ENCODE peak calls at places on chromosomes 7 and 10, in seven cellular contexts. Q is activated CD4-positive, alpha-beta memory T cell treated with anti-CD3 and anti-CD28 coated beads, Interleukin-2, amount 10 ng/mL, durations not matched to agents 7 days and 5 days; F is NAMALWA; Z is CD8-positive, alpha-beta memory T cell; S is lower lobe of right lung; U is NCI-H2081; V is stimulated activated CD4-positive, alpha-beta T cell treated with anti-CD3 and anti-CD28 coated beads, Interleukin-15, amount 100 ng/mL, for 24 hours. L is an unnamed sample.

GRCh38 chr10:70162892-70163201 is 7.5 kb downstream of the SAR1A start:
- DNase-seq in Z (peak), V (peak), U (no peak), F (no peak), S (no peak), Q (peak), L (no peak)

GRCh38 chr10:102504179-102504975 is 605 bp downstream of the SUFU start:
- DNase-seq in Q (peak), S (peak), F (peak), V (peak), Z (no peak), U (no peak), L (peak)

GRCh38 chr7:91565499-91566331 is 301.5 kb downstream of the FZD1 start:
- DNase-seq in V (no peak), F (no peak), U (peak), Z (no peak), S (no peak), Q (no peak), L (peak)

GRCh38 chr10:6141296-6142151 is 52.7 kb downstream of the RBM17 start:
- DNase-seq in Z (peak), V (peak), Q (peak), U (no peak), F (no peak), S (no peak), L (peak)

GRCh38 chr7:65475734-65476319 is 102.2 kb downstream of the ZNF92 start:
- DNase-seq in Z (peak), Q (peak), U (no peak), F (peak), S (no peak), V (peak), L (no peak)

GRCh38 chr10:4102802-4103344 is 317.9 kb upstream of the KLF6 start:
- DNase-seq in V (no peak), Z (no peak), S (no peak), U (no peak), F (no peak), Q (no peak), L (no peak)

GRCh38 chr7:94497874-94498670 is 11.5 kb upstream of the CASD1 start:
- DNase-seq in S (no peak), Z (no peak), U (no peak), F (no peak), Q (no peak), V (no peak), L (no peak)

GRCh38 chr10:103053659-103054581 is 135.8 kb downstream of the CNNM2 start:
- DNase-seq in V (peak), F (no peak), U (no peak), Z (peak), Q (peak), S (peak), L (peak)

GRCh38 chr7:98105942-98106544 is 619 bp upstream of the LMTK2 start:
- DNase-seq in F (peak), Q (peak), U (no peak), S (no peak), V (peak), Z (no peak), L (no peak)

GRCh38 chr7:129074994-129075393 is 20.1 kb upstream of the TNPO3 start:
- DNase-seq in Q (no peak), Z (no peak), F (no peak), V (no peak), S (no peak), U (no peak), L (no peak)

GRCh38 chr7:104900525-104900924 is 113.5 kb upstream of the KMT2E start:
- DNase-seq in U (no peak), V (no peak), F (no peak), Q (no peak), Z (no peak), S (no peak), L (peak)

GRCh38 chr7:142669074-142669654 is 80.1 kb upstream of the PRSS1 start:
- DNase-seq in S (no peak), F (peak), U (peak), Q (no peak), Z (no peak), V (no peak), L (peak)

GRCh38 chr7:96236198-96237039 is 85.5 kb downstream of the SLC25A13 start:
- DNase-seq in F (no peak), U (no peak), Z (no peak), V (no peak), S (no peak), Q (no peak), L (peak)

GRCh38 chr7:127782550-127783266 is 130.7 kb downstream of the SND1 start:
- DNase-seq in V (no peak), Z (no peak), U (no peak), S (no peak), Q (no peak), F (peak), L (no peak)

GRCh38 chr7:80721880-80722595 is 83.6 kb downstream of the CD36 start:
- DNase-seq in S (peak), U (no peak), Q (no peak), V (no peak), F (no peak), Z (no peak), L (peak)

GRCh38 chr7:80722596-80723141 is 84.2 kb downstream of the CD36 start:
- DNase-seq in Z (no peak), S (peak), U (no peak), Q (no peak), V (no peak), F (no peak), L (peak)

GRCh38 chr10:84026821-84027257 is 112.5 kb upstream of the GHITM start:
- DNase-seq in Z (no peak), U (peak), V (peak), F (peak), Q (peak), S (no peak), L (peak)

L was measured in SK-MEL-5.